ENCODE peak calls at places on chromosome 7, in six cellular contexts. Q is AG04450, L is AG09319, S is thyroid gland, G is RWPE2, A is lower lobe of right lung. M is an unnamed sample.
A peak's percentile ranks its signal among the peaks of the same experiment; 100 is the strongest.

GRCh38 chr7:40199076-40199802 is 64.4 kb downstream of the SUGCT start:
- DNase-seq in Q (peak; percentile 16), A (no peak), L (peak; percentile 97), G (no peak), S (no peak), M (no peak)

GRCh38 chr7:132779164-132779563 is 202.9 kb upstream of the PLXNA4 start:
- DNase-seq in S (peak; percentile 64), Q (no peak), G (no peak), A (no peak), L (no peak), M (no peak)

GRCh38 chr7:20598479-20599419 is 16.7 kb upstream of the ABCB5 start:
- DNase-seq in A (no peak), L (peak; percentile 32), G (no peak), S (peak; percentile 3), Q (peak; percentile 11), M (no peak)

GRCh38 chr7:131249003-131249402 is 78.7 kb upstream of the MKLN1 start:
- DNase-seq in L (peak; percentile 90), Q (peak; percentile 92), G (peak; percentile 71), A (peak; percentile 54), S (peak; percentile 77), M (no peak)

GRCh38 chr7:155338632-155339320 is 41.1 kb downstream of the INSIG1 start:
- DNase-seq in A (no peak), G (no peak), S (no peak), L (no peak), Q (no peak), M (no peak)

GRCh38 chr7:95737828-95738505 is 34.4 kb upstream of the DYNC1I1 start:
- DNase-seq in G (no peak), S (no peak), L (no peak), A (no peak), Q (no peak), M (no peak)

GRCh38 chr7:1610678-1611302 is 41.0 kb upstream of the PSMG3 start:
- DNase-seq in L (no peak), G (no peak), S (no peak), Q (no peak), A (no peak), M (no peak)

GRCh38 chr7:158407581-158408331 is 179.9 kb downstream of the PTPRN2 start:
- DNase-seq in A (no peak), L (no peak), G (no peak), S (no peak), Q (no peak), M (no peak)

GRCh38 chr7:84783161-84783803 is 403.6 kb downstream of the SEMA3D start:
- DNase-seq in G (no peak), L (peak; percentile 12), S (no peak), A (no peak), Q (no peak), M (no peak)

GRCh38 chr7:147276783-147277370 is 1160.3 kb downstream of the CNTNAP2 start:
- DNase-seq in Q (no peak), L (no peak), S (no peak), G (no peak), A (no peak), M (no peak)

GRCh38 chr7:153423190-153423549 is 629.0 kb upstream of the DPP6 start:
- DNase-seq in G (no peak), A (no peak), Q (no peak), S (no peak), L (no peak), M (no peak)

GRCh38 chr7:150903627-150904026 is 51.3 kb downstream of the AOC1 start:
- DNase-seq in L (no peak), Q (peak; percentile 41), A (peak; percentile 71), G (no peak), S (peak; percentile 95), M (no peak)

GRCh38 chr7:77327067-77327931 is 88.8 kb downstream of the GSAP start:
- DNase-seq in L (peak; percentile 20), S (peak; percentile 83), G (peak; percentile 89), Q (peak; percentile 82), A (peak; percentile 71), M (no peak)

GRCh38 chr7:120407015-120407414 is 134.0 kb downstream of the KCND2 start:
- DNase-seq in G (no peak), A (no peak), S (no peak), L (no peak), Q (no peak), M (no peak)

GRCh38 chr7:26166681-26167266 is 14.8 kb downstream of the NFE2L3 start:
- DNase-seq in Q (no peak), G (no peak), S (no peak), A (no peak), L (no peak), M (no peak)

GRCh38 chr7:81180573-81180972 is 261.7 kb upstream of the SEMA3C start:
- DNase-seq in A (no peak), L (no peak), G (no peak), S (no peak), Q (no peak), M (no peak)

GRCh38 chr7:104950754-104951153 is 63.3 kb upstream of the KMT2E start:
- DNase-seq in L (no peak), A (no peak), S (no peak), G (no peak), Q (no peak), M (no peak)

GRCh38 chr7:71404701-71405345 is 272.9 kb downstream of the GALNT17 start:
- DNase-seq in A (no peak), L (no peak), S (no peak), Q (no peak), G (no peak), M (no peak)

GRCh38 chr7:130134106-130134636 is 63.8 kb downstream of the KLHDC10 start:
- DNase-seq in G (no peak), L (no peak), S (no peak), A (no peak), Q (no peak), M (no peak)

GRCh38 chr7:130430841-130431713 is 9.7 kb downstream of the CEP41 start:
- DNase-seq in Q (peak; percentile 68), A (no peak), G (no peak), L (no peak), S (no peak), M (no peak)

GRCh38 chr7:15561840-15562239 is at the start of gene AGMO:
- DNase-seq in A (no peak), G (no peak), Q (no peak), L (no peak), S (peak; percentile 37), M (no peak)

GRCh38 chr7:10075866-10076265 is 897.8 kb upstream of the PHF14 start:
- DNase-seq in L (no peak), Q (no peak), G (no peak), A (no peak), S (no peak), M (no peak)

GRCh38 chr7:50660040-50660829 is 95.0 kb upstream of the DDC start:
- DNase-seq in S (no peak), A (peak; percentile 80), L (no peak), Q (no peak), G (no peak), M (no peak)

GRCh38 chr7:52854681-52855080 is 180.8 kb upstream of the POM121L12 start:
- DNase-seq in L (no peak), Q (no peak), A (no peak), S (no peak), G (no peak), M (no peak)

GRCh38 chr7:138608292-138608691 is 92.9 kb downstream of the SVOPL start:
- DNase-seq in Q (no peak), G (no peak), S (no peak), L (no peak), A (no peak), M (no peak)

GRCh38 chr7:90626011-90626410 is 29.9 kb downstream of the CDK14 start:
- DNase-seq in G (no peak), A (no peak), Q (peak; percentile 21), S (no peak), L (no peak), M (no peak)

GRCh38 chr7:77383333-77383740 is 32.8 kb downstream of the GSAP start:
- DNase-seq in A (no peak), Q (no peak), G (no peak), S (no peak), L (no peak), M (no peak)

GRCh38 chr7:133688483-133689239 is 435.8 kb downstream of the EXOC4 start:
- DNase-seq in S (no peak), A (no peak), L (no peak), Q (no peak), G (no peak), M (no peak)

GRCh38 chr7:72053273-72053672 is 358.9 kb downstream of the CALN1 start:
- DNase-seq in S (no peak), G (no peak), Q (no peak), L (no peak), A (no peak), M (no peak)

GRCh38 chr7:76166404-76167255 is 35.1 kb upstream of the SRRM3 start:
- DNase-seq in L (peak; percentile 92), G (peak; percentile 96), S (peak; percentile 98), A (peak; percentile 99), Q (peak; percentile 84), M (peak; percentile 84)
- TF ChIP-seq CTCF in L (peak; percentile 7), G (peak; percentile 5), S (no peak), A (peak; percentile 33), Q (peak; percentile 26), M (no peak)

GRCh38 chr7:4842302-4843064 is 19.3 kb downstream of the PAPOLB start:
- DNase-seq in L (no peak), S (peak; percentile 60), G (no peak), Q (no peak), A (no peak), M (no peak)

GRCh38 chr7:4841836-4842235 is 20.0 kb downstream of the PAPOLB start:
- DNase-seq in S (no peak), A (no peak), G (no peak), L (no peak), Q (no peak), M (no peak)

GRCh38 chr7:4841007-4841784 is 20.6 kb downstream of the PAPOLB start:
- DNase-seq in Q (no peak), A (no peak), L (no peak), G (no peak), S (no peak), M (no peak)

GRCh38 chr7:4849390-4849789 is 12.4 kb downstream of the PAPOLB start:
- DNase-seq in L (no peak), Q (no peak), A (no peak), S (peak; percentile 51), G (no peak), M (no peak)

GRCh38 chr7:4845740-4846142 is 16.1 kb downstream of the PAPOLB start:
- DNase-seq in A (no peak), L (no peak), G (no peak), Q (no peak), S (peak; percentile 69), M (no peak)
- TF ChIP-seq CTCF in A (peak; percentile 17), L (peak; percentile 53), G (no peak), Q (no peak), S (no peak), M (no peak)

GRCh38 chr7:75658369-75658768 is 80.4 kb downstream of the HIP1 start:
- DNase-seq in L (no peak), S (no peak), G (no peak), Q (no peak), A (no peak), M (no peak)
- TF ChIP-seq CTCF in L (no peak), S (no peak), G (no peak), Q (no peak), A (no peak), M (no peak)

DNA sequence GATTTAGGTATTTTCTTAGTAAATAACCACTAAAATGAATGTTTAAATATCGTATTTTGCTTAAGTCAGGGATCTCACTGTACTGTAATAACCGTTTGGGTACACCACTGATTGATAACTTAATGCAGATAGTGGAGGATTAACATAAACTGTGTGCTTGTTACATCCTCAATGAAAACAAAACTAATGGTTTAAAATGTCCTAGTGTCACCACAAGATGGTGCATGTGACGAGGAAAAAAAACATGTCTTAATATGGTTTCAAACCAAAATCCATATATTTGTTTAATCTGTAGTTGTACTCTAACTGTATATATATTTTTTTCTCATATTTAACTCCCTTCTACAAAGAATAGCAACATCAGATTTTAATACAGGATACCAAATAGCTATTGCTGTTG is 19.2 kb downstream of the ARMC10 start:
- DNase-seq in L (no peak), G (no peak), A (no peak), Q (no peak), S (no peak), M (no peak)
- TF ChIP-seq CTCF in L (no peak), G (peak; percentile 24), A (no peak), Q (no peak), S (no peak), M (no peak)

M was measured in activated B cell treated with CpG ODN at 0.5 μM for 24 hours.